ENCODE peak calls at places on chromosomes 16 and 17, in ten cellular contexts. H is fibroblast of villous mesenchyme; R is astrocyte of the spinal cord; G is HFF-Myc; M is kidney glomerular epithelial cell; P is fibroblast of the conjunctiva; U is endothelial cell; O is activated T-helper 1 cell treated with anti-CD3 and anti-CD28 coated beads, Interleukin-2, amount 50 U/mL, for 16 hours; J is lung; L is cerebellar nuclear complex. B is an unnamed sample.

GRCh38 chr16:57529324-57530103 is 6.9 kb downstream of the CCDC102A start:
- DNase-seq in H (no peak), R (no peak), G (no peak), M (no peak), P (no peak), U (no peak), O (no peak), J (no peak), L (no peak), B (no peak)

GRCh38 chr16:2856061-2856670 is 1.8 kb downstream of the PRSS22 start:
- DNase-seq in H (no peak), R (no peak), G (no peak), M (no peak), P (no peak), U (no peak), O (no peak), J (peak; percentile 58), L (no peak), B (no peak)

GRCh38 chr17:19361975-19362292 is 589 bp downstream of the B9D1 start:
- DNase-seq in H (no peak), R (no peak), G (no peak), M (no peak), P (no peak), U (no peak), O (no peak), J (no peak), L (no peak), B (no peak)

GRCh38 chr17:50800196-50800700 is 32.9 kb upstream of the ANKRD40CL start:
- DNase-seq in H (no peak), R (no peak), G (no peak), M (no peak), P (no peak), U (no peak), O (no peak), J (no peak), L (no peak), B (no peak)

GRCh38 chr16:64089697-64090096 is 1032.2 kb downstream of the CDH11 start:
- DNase-seq in H (peak; percentile 6), R (peak; percentile 27), G (peak; percentile 2), M (no peak), P (peak; percentile 9), U (peak; percentile 47), O (no peak), J (no peak), L (no peak), B (no peak)

GRCh38 chr17:82930924-82931695 is 91.3 kb upstream of the ZNF750 start:
- DNase-seq in H (no peak), R (no peak), G (no peak), M (no peak), P (no peak), U (no peak), O (no peak), J (no peak), L (no peak), B (no peak)

GRCh38 chr17:29150191-29150590 is 30.0 kb downstream of the MYO18A start:
- DNase-seq in H (no peak), R (no peak), G (no peak), M (no peak), P (no peak), U (no peak), O (no peak), J (no peak), L (no peak), B (no peak)

GRCh38 chr17:4599505-4600281 is 15.4 kb downstream of the SMTNL2 start:
- DNase-seq in H (peak; percentile 83), R (peak; percentile 53), G (no peak), M (peak; percentile 58), P (peak; percentile 22), U (peak; percentile 4), O (no peak), J (peak; percentile 50), L (no peak), B (no peak)

GRCh38 chr16:75789237-75789636 is 62.9 kb upstream of the CPHXL start:
- DNase-seq in H (peak; percentile 55), R (peak; percentile 62), G (peak; percentile 32), M (peak; percentile 45), P (peak; percentile 34), U (peak; percentile 8), O (no peak), J (no peak), L (peak; percentile 7), B (no peak)

GRCh38 chr16:83887088-83887487 is 11.8 kb upstream of the MLYCD start:
- DNase-seq in H (no peak), R (no peak), G (no peak), M (no peak), P (no peak), U (no peak), O (no peak), J (no peak), L (no peak), B (no peak)

GRCh38 chr17:58370716-58371115 is 18.7 kb upstream of the SUPT4H1 start:
- DNase-seq in H (no peak), R (no peak), G (no peak), M (no peak), P (no peak), U (no peak), O (no peak), J (no peak), L (no peak), B (no peak)

GRCh38 chr17:66625321-66625767 is 209.6 kb upstream of the CACNG5 start:
- DNase-seq in H (peak; percentile 46), R (peak; percentile 41), G (no peak), M (peak; percentile 41), P (no peak), U (no peak), O (no peak), J (no peak), L (no peak), B (no peak)

GRCh38 chr17:81516439-81516838 is 3.8 kb upstream of the ACTG1 start:
- DNase-seq in H (no peak), R (no peak), G (no peak), M (no peak), P (no peak), U (no peak), O (no peak), J (no peak), L (no peak), B (no peak)

GRCh38 chr17:42518755-42519545 is 17.1 kb upstream of the NAGLU start:
- DNase-seq in H (peak; percentile 50), R (peak; percentile 26), G (no peak), M (no peak), P (no peak), U (no peak), O (no peak), J (no peak), L (no peak), B (no peak)

GRCh38 chr17:81650951-81651350 is 5.4 kb downstream of the PDE6G start:
- DNase-seq in H (no peak), R (no peak), G (no peak), M (no peak), P (no peak), U (no peak), O (no peak), J (no peak), L (no peak), B (no peak)

GRCh38 chr17:2215616-2216364 is 87.8 kb downstream of the SMG6 start:
- DNase-seq in H (peak; percentile 92), R (peak; percentile 96), G (peak; percentile 86), M (no peak), P (peak; percentile 81), U (peak; percentile 18), O (peak; percentile 46), J (peak; percentile 49), L (no peak), B (no peak)

GRCh38 chr16:1378087-1378803 is 26.5 kb downstream of the GNPTG start:
- DNase-seq in H (no peak), R (no peak), G (no peak), M (no peak), P (no peak), U (no peak), O (no peak), J (no peak), L (no peak), B (no peak)

GRCh38 chr17:66633322-66633965 is 201.5 kb upstream of the CACNG5 start:
- DNase-seq in H (no peak), R (peak; percentile 69), G (no peak), M (no peak), P (no peak), U (no peak), O (no peak), J (no peak), L (no peak), B (no peak)

GRCh38 chr17:260031-260791 is 78.8 kb upstream of the DOC2B start:
- DNase-seq in H (no peak), R (no peak), G (no peak), M (no peak), P (no peak), U (no peak), O (no peak), J (no peak), L (no peak), B (no peak)

GRCh38 chr17:82384730-82385429 is 13.3 kb downstream of the UTS2R start:
- DNase-seq in H (no peak), R (no peak), G (no peak), M (no peak), P (no peak), U (no peak), O (no peak), J (peak; percentile 55), L (no peak), B (no peak)

GRCh38 chr17:68886401-68886800 is 68.8 kb downstream of the ABCA8 start:
- DNase-seq in H (peak; percentile 34), R (no peak), G (no peak), M (no peak), P (no peak), U (no peak), O (no peak), J (no peak), L (no peak), B (no peak)

GRCh38 chr16:83826146-83826913 is 18.6 kb downstream of the HSBP1 start:
- DNase-seq in H (peak; percentile 78), R (peak; percentile 72), G (no peak), M (peak; percentile 46), P (peak; percentile 68), U (peak; percentile 85), O (peak; percentile 78), J (peak; percentile 91), L (no peak), B (no peak)

GRCh38 chr16:6081320-6081976 is 983.9 kb upstream of the EEF2KMT start:
- DNase-seq in H (no peak), R (peak; percentile 14), G (no peak), M (peak; percentile 48), P (no peak), U (peak; percentile 64), O (no peak), J (peak; percentile 31), L (peak; percentile 22), B (no peak)

GRCh38 chr17:19647697-19648474 is 665 bp upstream of the ALDH3A2 start:
- DNase-seq in H (peak; percentile 75), R (peak; percentile 76), G (no peak), M (peak; percentile 73), P (peak; percentile 60), U (peak; percentile 58), O (no peak), J (peak; percentile 72), L (peak; percentile 25), B (no peak)

GRCh38 chr17:9290226-9290613 is 268.9 kb downstream of the NTN1 start:
- DNase-seq in H (no peak), R (no peak), G (no peak), M (no peak), P (no peak), U (no peak), O (no peak), J (no peak), L (no peak), B (no peak)

GRCh38 chr16:83305092-83305491 is 502.7 kb upstream of the HSBP1 start:
- DNase-seq in H (peak; percentile 82), R (peak; percentile 78), G (peak; percentile 83), M (peak; percentile 16), P (peak; percentile 22), U (no peak), O (no peak), J (no peak), L (no peak), B (no peak)

GRCh38 chr16:86517652-86518258 is 7.4 kb downstream of the FOXF1 start:
- DNase-seq in H (peak; percentile 87), R (peak; percentile 68), G (peak; percentile 49), M (peak; percentile 7), P (peak; percentile 56), U (peak; percentile 80), O (no peak), J (peak; percentile 45), L (no peak), B (no peak)

GRCh38 chr17:29615048-29615385 is 7.7 kb downstream of the CORO6 start:
- DNase-seq in H (no peak), R (no peak), G (no peak), M (no peak), P (no peak), U (no peak), O (no peak), J (no peak), L (no peak), B (no peak)

B was measured in NCI-H1048.